ENCODE peak calls at places on chromosome 2, in six cellular contexts. R, P, H, Z, S and G are unnamed samples.

GRCh38 chr2:188607501-188607900 is 315.8 kb downstream of the GULP1 start:
- DNase-seq in S (no peak), H (no peak), P (no peak), R (peak; percentile 7), Z (no peak), G (no peak)

GRCh38 chr2:174233771-174234275 is 14.5 kb downstream of the OLA1 start:
- DNase-seq in R (no peak), H (no peak), Z (no peak), P (no peak), S (no peak), G (no peak)

GRCh38 chr2:62485780-62486765 is 19.9 kb downstream of the TMEM17 start:
- DNase-seq in S (peak; percentile 29), Z (no peak), H (no peak), R (peak; percentile 37), P (no peak), G (no peak)

GRCh38 chr2:198374375-198375072 is 570.1 kb downstream of the PLCL1 start:
- DNase-seq in S (peak; percentile 40), Z (peak; percentile 72), H (no peak), P (peak; percentile 62), R (peak; percentile 80), G (peak; percentile 64)

GRCh38 chr2:114527330-114527983 is 85.0 kb downstream of the DPP10 start:
- DNase-seq in Z (no peak), S (no peak), P (no peak), H (no peak), R (no peak), G (no peak)

GRCh38 chr2:227370791-227371312 is 8.3 kb downstream of the TM4SF20 start:
- DNase-seq in S (no peak), H (peak; percentile 77), R (peak; percentile 96), Z (no peak), P (no peak), G (no peak)

GRCh38 chr2:176491172-176491904 is 222.1 kb downstream of the MTX2 start:
- DNase-seq in S (peak; percentile 86), R (peak; percentile 98), P (no peak), Z (no peak), H (no peak), G (peak; percentile 95)

GRCh38 chr2:196959750-196960392 is 33.4 kb upstream of the PGAP1 start:
- DNase-seq in H (no peak), S (peak; percentile 70), Z (no peak), P (no peak), R (peak; percentile 26), G (no peak)

GRCh38 chr2:145094353-145094752 is 574.4 kb upstream of the ZEB2 start:
- DNase-seq in S (peak; percentile 29), Z (no peak), P (no peak), R (peak; percentile 55), H (no peak), G (no peak)

DNA sequence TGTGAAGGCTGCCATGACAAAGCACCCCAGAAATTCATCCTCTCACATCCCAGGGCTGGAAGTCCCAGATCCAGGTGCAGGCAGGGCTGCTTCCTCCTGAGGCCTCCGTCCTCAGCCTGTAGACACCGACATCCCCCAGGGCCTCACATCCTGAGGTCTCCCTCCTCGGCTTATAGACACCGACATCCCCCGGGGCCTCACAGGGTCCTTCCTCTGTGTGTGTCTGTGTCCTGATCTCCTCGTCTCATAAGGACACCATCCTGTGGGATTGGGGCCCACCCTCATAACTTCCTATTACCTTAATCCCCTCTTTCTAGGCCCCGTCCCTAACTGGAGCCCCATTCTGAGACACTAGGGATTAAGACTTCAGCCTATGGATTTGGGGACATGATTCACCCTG is 92.0 kb upstream of the SNTG2 start:
- DNase-seq in P (no peak), R (no peak), H (peak; percentile 27), S (no peak), Z (no peak), G (peak; percentile 52)
- H3K4me1 ChIP-seq in P (peaks cover 2% of the 10 kb centered on the region), R (no peaks in the 10 kb centered on the region), H (no peaks in the 10 kb centered on the region), S (peaks cover 2% of the 10 kb centered on the region), Z (peaks cover 8% of the 10 kb centered on the region), G (peaks cover 22% of the 10 kb centered on the region)

DNA sequence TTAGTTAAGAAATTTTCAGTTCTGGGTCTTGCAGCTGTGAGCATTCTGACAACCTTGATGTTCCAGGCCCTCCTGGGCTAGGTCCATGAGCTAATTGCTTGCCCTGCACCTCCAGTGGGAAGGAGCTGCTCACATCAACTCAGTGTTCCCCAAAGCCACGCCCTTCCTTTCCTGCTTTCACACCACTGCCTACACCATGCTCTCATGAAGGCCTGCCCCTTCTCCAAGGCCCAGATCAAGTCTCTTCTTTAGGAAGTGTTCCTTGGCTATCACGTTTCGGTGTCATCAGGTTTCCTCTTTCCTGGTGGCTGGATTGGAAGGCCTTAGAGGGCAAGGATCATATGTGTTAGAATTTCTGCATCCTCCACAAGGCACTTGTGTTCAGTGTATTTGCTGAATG is 18.8 kb downstream of the TMEM127 start:
- DNase-seq in H (no peak), R (no peak), S (no peak), Z (no peak), P (no peak), G (peak; percentile 60)
- H3K4me1 ChIP-seq in H (peaks cover 16% of the 10 kb centered on the region), R (peaks cover 31% of the 10 kb centered on the region), S (peaks cover 5% of the 10 kb centered on the region), Z (peaks cover 6% of the 10 kb centered on the region), P (peaks cover 5% of the 10 kb centered on the region), G (peaks cover 8% of the 10 kb centered on the region)

GRCh38 chr2:96527990-96528679 is 8.4 kb upstream of the ARID5A start:
- DNase-seq in H (peak; percentile 68), S (peak; percentile 67), R (peak; percentile 48), Z (no peak), P (no peak), G (peak; percentile 15)
- H3K4me1 ChIP-seq in H (peaks cover 1% of the 10 kb centered on the region), S (peaks cover 36% of the 10 kb centered on the region), R (peaks cover 34% of the 10 kb centered on the region), Z (peaks cover 15% of the 10 kb centered on the region), P (no peaks in the 10 kb centered on the region), G (peaks cover 26% of the 10 kb centered on the region)

DNA sequence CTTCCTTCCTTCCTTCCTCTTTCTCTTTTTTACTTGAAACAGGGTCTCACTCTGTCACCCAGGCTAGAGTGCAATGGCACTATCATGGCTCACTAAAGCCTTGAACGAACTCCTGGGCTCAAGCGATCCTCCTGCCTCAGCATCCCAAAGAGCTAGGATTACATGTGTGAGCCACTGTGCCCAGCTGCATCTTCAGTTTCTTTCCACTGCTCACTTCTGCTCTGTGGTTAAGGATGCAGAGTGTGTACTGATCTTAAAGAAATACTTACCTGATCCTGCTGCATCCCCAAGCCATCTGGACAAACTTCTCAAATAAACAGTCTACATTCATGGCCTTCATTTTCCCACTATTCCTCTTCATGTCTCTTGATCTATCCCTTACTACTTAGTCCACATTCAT is 13.0 kb downstream of the DPP4 start:
- DNase-seq in R (no peak), S (no peak), Z (no peak), P (no peak), H (no peak), G (no peak)
- H3K4me1 ChIP-seq in R (no peaks in the 10 kb centered on the region), S (peaks cover 2% of the 10 kb centered on the region), Z (no peaks in the 10 kb centered on the region), P (no peaks in the 10 kb centered on the region), H (no peaks in the 10 kb centered on the region), G (no peaks in the 10 kb centered on the region)